ENCODE peak calls at places on chromosome 2, in four cellular contexts. G is K562, X is neural progenitor cell, R is DND-41. Y is an unnamed sample. For H3K79me2, the result is how much of the 10 kb centered on the place peaks cover.

GRCh38 chr2:220590476-220590875 is 963.0 kb downstream of the SLC4A3 start:
- DNase-seq in X (no peak), G (no peak), R (no peak), Y (no peak)

GRCh38 chr2:147588191-147588590 is 256.6 kb upstream of the ACVR2A start:
- DNase-seq in G (no peak), R (no peak), X (no peak), Y (no peak)

GRCh38 chr2:12857891-12858290 is 141.2 kb downstream of the TRIB2 start:
- DNase-seq in G (no peak), R (no peak), X (no peak), Y (no peak)

GRCh38 chr2:24613154-24613814 is 122.2 kb downstream of the NCOA1 start:
- DNase-seq in G (peak), X (peak), R (peak), Y (peak)

GRCh38 chr2:164781394-164781793 is 60.2 kb downstream of the COBLL1 start:
- DNase-seq in R (no peak), G (no peak), X (no peak), Y (no peak)

GRCh38 chr2:67806816-67807215 is 256.0 kb downstream of the C1D start:
- DNase-seq in R (no peak), G (no peak), X (no peak), Y (no peak)

GRCh38 chr2:24920813-24921441 is 890 bp upstream of the ADCY3 start:
- DNase-seq in G (peak), R (no peak), X (peak), Y (no peak)

GRCh38 chr2:138665932-138666331 is 114.3 kb downstream of the NXPH2 start:
- DNase-seq in R (no peak), G (no peak), X (no peak), Y (no peak)

GRCh38 chr2:120682654-120683053 is 53.0 kb upstream of the GLI2 start:
- DNase-seq in R (no peak), X (no peak), G (no peak), Y (no peak)

GRCh38 chr2:80489718-80490117 is 185.2 kb upstream of the LRRTM1 start:
- DNase-seq in G (no peak), X (no peak), R (no peak), Y (no peak)

GRCh38 chr2:88345842-88346241 is 106.7 kb downstream of the FOXI3 start:
- DNase-seq in G (no peak), X (peak), R (no peak), Y (no peak)

GRCh38 chr2:102149243-102149642 is 6.7 kb downstream of the IL1R1 start:
- DNase-seq in X (no peak), R (no peak), G (no peak), Y (no peak)
- H3K79me2 ChIP-seq in X (under half), R (under half), G (under half), Y (under half)

DNA sequence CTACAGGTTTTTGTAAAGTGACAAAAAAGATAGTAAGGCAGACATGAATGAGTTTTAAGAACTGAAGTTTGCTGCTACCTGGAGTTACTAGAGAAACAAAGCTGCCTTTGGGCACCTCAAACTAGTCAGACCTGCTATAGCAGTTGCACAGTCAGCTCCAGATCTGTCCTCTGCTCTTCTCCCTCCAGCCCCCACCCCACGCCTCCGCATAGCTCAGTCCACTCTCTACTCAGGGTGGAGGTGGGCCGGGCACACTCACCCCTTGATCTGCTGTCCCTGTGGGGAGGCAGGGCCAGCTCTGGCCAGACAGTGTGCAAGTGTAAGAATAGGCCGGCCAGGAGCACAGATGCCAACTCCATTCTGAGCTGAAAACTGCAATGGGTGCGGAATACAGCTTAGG is 4.1 kb downstream of the SERTAD2 start:
- DNase-seq in G (peak), X (peak), R (no peak), Y (no peak)
- H3K79me2 ChIP-seq in G (half or more), X (half or more), R (half or more), Y (under half)

GRCh38 chr2:230430957-230431635 is 15.1 kb downstream of the SP100 start:
- DNase-seq in X (no peak), R (no peak), G (no peak), Y (no peak)
- H3K79me2 ChIP-seq in X (under half), R (half or more), G (under half), Y (under half)

DNA sequence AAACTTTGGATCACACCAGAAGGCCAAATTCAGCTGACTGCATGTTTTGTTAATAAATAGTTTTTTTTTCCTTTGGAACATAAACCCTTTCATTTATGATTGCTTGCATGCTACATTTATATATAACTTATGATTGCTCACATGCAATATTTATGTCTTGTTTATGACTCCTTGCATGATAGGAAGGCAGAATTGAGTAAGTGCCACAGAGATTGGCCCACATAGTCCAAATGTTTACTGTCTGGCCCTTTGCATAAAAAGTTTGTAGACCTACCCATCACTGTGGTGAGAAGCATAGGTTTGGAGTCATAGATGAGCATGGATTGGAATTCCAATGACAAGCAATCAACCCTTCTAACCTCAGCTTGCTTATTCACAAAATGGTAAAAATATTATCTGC is 30.8 kb downstream of the WDFY1 start:
- DNase-seq in X (no peak), G (no peak), R (no peak), Y (no peak)
- H3K79me2 ChIP-seq in X (half or more), G (under half), R (under half), Y (under half)

DNA sequence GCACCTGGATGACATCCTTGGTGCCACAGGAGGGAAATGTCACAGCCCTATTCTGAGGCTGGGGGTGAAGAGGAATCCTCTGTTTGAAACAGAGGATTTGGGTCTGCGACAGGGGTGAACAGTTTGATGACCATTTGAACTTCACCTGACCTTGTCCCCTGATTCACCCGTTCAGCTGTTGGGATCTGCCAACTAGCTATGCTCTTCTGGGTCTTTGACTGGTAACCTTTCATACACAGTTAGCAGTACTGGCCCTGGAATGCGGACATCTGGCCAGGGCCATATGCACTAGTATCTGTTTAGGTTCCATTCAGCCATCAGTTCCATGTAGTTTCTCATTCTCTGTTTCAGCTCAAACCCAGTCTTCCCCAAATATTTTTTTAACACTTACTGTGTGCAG is 72.6 kb upstream of the MCFD2 start:
- DNase-seq in X (no peak), R (no peak), G (no peak), Y (no peak)
- H3K79me2 ChIP-seq in X (under half), R (under half), G (under half), Y (under half)

DNA sequence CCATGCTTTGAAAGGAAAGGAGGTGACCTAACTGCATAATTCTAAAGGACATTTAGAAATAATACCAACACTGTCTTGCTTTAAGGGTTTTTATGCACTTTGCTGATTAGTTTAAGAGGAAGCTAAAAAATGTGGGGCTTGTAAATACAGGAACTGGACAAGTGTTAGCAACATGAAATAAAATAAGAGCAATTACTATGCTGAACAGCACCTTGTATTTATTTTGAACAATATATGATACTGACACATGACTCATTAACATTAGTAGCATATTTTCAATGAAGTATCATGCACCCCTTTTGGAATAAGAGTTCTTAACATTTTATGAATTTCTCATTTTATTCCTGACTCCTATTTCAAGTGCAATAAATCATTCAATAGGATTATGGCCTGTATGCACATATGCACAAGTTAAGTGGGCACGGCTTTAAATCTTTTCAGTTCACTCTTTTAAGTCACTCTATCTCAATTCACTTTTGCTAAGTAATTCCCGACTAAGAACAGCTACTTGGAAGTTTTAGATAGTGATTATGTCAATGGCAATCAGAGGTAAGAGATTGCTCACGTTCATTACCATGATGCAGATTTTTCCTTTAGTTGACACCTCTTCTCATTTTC is 62.4 kb downstream of the STK39 start:
- DNase-seq in G (no peak), X (no peak), R (no peak), Y (no peak)
- H3K79me2 ChIP-seq in G (under half), X (under half), R (under half), Y (under half)

DNA sequence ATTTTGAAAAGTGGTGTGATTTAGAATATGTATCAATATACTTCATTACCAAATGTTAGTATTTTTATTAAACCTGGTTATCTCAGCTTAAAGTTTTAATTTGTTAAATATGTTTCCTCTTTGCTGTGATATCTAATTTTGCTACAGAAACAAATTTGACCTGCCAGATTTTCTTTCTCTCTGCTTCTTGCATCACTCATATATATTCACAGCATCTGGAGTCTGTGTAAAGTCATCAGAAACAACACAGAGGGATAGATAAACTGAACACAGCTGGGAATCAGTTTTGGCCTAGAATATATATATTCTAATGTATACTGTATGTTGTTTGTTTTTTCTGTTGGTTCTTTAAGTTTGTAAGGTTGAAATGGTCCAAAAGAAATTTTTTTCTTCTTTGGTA is 8.5 kb downstream of the PSMD14 start:
- DNase-seq in X (no peak), G (no peak), R (no peak), Y (no peak)
- H3K79me2 ChIP-seq in X (half or more), G (half or more), R (half or more), Y (under half)

GRCh38 chr2:126883661-126884030 is 15.0 kb upstream of the TEX51 start:
- DNase-seq in X (no peak), R (no peak), G (no peak), Y (peak)

GRCh38 chr2:126886201-126886905 is 12.3 kb upstream of the TEX51 start:
- DNase-seq in G (peak), R (no peak), X (peak), Y (peak)

GRCh38 chr2:126885701-126886121 is 13.0 kb upstream of the TEX51 start:
- DNase-seq in G (no peak), X (no peak), R (no peak), Y (peak)

GRCh38 chr2:126886906-126887280 is 11.8 kb upstream of the TEX51 start:
- DNase-seq in X (no peak), G (no peak), R (no peak), Y (no peak)

DNA sequence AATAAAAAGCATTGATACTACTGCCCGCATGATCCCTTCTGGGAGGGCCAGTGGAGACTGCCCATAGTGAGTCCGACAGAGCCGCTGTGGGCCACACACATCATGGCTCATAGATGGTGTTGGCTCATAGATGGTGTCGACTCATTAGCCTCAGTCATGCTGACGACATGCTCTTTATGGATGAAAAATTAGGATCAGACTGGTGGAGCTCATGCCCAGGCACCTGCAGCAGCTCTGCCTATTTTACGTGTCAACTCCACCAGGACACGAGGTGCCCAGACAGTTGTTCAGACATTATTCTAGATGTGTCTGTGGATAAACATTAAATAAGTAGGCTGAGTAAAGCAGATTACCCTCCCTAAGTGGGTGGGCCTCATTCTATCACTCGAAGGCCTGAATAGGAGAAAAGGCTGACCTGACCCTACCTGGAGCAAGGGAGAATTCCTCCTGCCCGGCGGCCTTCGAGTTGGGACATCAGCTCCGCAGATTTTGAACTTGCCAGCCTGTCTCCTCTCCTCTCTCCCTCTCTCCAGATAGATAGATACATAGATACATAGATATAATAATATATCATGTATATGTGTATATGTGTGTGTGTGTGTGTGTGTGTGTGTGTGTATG is 13.7 kb upstream of the TEX51 start:
- DNase-seq in R (no peak), X (no peak), G (no peak), Y (peak)
- H3K79me2 ChIP-seq in R (under half), X (under half), G (under half), Y (under half)